ENCODE peak calls at places on chromosomes 13 and 19, in nine cellular contexts. S is dorsolateral prefrontal cortex; V is stimulated activated CD8-positive, alpha-beta memory T cell treated with anti-CD3 and anti-CD28 coated beads, Interleukin-4, amount 100 ng/mL, for 4 hours; H is anterior cingulate cortex; M is H9; D is mesenchymal stem cell; B is iPS DF 6.9; F is endodermal cell; G is tibial nerve. K is an unnamed sample.
A peak's percentile ranks its signal among the peaks of the same experiment; 100 is the strongest.

GRCh38 chr13:111490611-111491010 is 170.2 kb downstream of the TEX29 start:
- DNase-seq in S (no peak), V (no peak), H (no peak), M (no peak), D (no peak), B (no peak), F (no peak), G (no peak), K (no peak)

GRCh38 chr13:32265726-32266125 is 49.4 kb downstream of the ZAR1L start:
- DNase-seq in S (no peak), V (no peak), H (no peak), M (no peak), D (no peak), B (no peak), F (no peak), G (no peak), K (no peak)

GRCh38 chr13:48828962-48829405 is 146.7 kb upstream of the FNDC3A start:
- DNase-seq in S (no peak), V (no peak), H (no peak), M (peak; percentile 38), D (no peak), B (no peak), F (peak; percentile 49), G (no peak), K (no peak)

GRCh38 chr19:53868091-53868891 is 608 bp downstream of the MYADM start:
- DNase-seq in S (no peak), V (no peak), H (no peak), M (peak; percentile 66), D (peak; percentile 76), B (no peak), F (peak; percentile 81), G (no peak), K (peak; percentile 64)

GRCh38 chr19:15248648-15249559 is 16.7 kb upstream of the EPHX3 start:
- DNase-seq in S (no peak), V (no peak), H (peak; percentile 37), M (no peak), D (peak; percentile 88), B (no peak), F (no peak), G (peak; percentile 77), K (peak; percentile 95)

GRCh38 chr19:14840206-14840605 is 5.2 kb upstream of the OR7A5 start:
- DNase-seq in S (no peak), V (no peak), H (no peak), M (no peak), D (no peak), B (no peak), F (no peak), G (no peak), K (no peak)

GRCh38 chr13:100675660-100676129 is 1.1 kb upstream of the TMTC4 start:
- DNase-seq in S (no peak), V (no peak), H (no peak), M (no peak), D (no peak), B (no peak), F (no peak), G (no peak), K (no peak)

GRCh38 chr13:94617389-94618000 is 15.8 kb downstream of the GPR180 start:
- DNase-seq in S (no peak), V (no peak), H (no peak), M (no peak), D (peak; percentile 37), B (no peak), F (peak; percentile 49), G (peak; percentile 46), K (no peak)

GRCh38 chr19:33052352-33052972 is 12.2 kb downstream of the RHPN2 start:
- DNase-seq in S (no peak), V (no peak), H (no peak), M (no peak), D (peak; percentile 71), B (no peak), F (no peak), G (peak; percentile 31), K (no peak)

GRCh38 chr13:96904232-96904631 is 90.0 kb downstream of the OXGR1 start:
- DNase-seq in S (no peak), V (no peak), H (no peak), M (no peak), D (no peak), B (no peak), F (no peak), G (no peak), K (no peak)

GRCh38 chr19:48970923-48971395 is 5.8 kb downstream of the FTL start:
- DNase-seq in S (peak; percentile 79), V (peak; percentile 61), H (peak; percentile 72), M (peak; percentile 88), D (peak; percentile 89), B (no peak), F (peak; percentile 96), G (peak; percentile 85), K (peak; percentile 80)

GRCh38 chr19:15829277-15829770 is 13.9 kb upstream of the OR10H1 start:
- DNase-seq in S (no peak), V (no peak), H (no peak), M (no peak), D (no peak), B (no peak), F (no peak), G (no peak), K (no peak)

GRCh38 chr19:28606269-28607032 is 606.5 kb downstream of the UQCRFS1 start:
- DNase-seq in S (no peak), V (no peak), H (no peak), M (no peak), D (no peak), B (no peak), F (no peak), G (no peak), K (peak; percentile 56)

GRCh38 chr19:51689751-51690358 is 3.3 kb upstream of the SPACA6 start:
- DNase-seq in S (peak; percentile 25), V (no peak), H (no peak), M (peak; percentile 84), D (peak; percentile 64), B (peak; percentile 67), F (peak; percentile 92), G (peak; percentile 27), K (no peak)

GRCh38 chr19:17488593-17489391 is 18.5 kb downstream of the SLC27A1 start:
- DNase-seq in S (no peak), V (peak; percentile 64), H (no peak), M (peak; percentile 99), D (peak; percentile 69), B (no peak), F (peak; percentile 99), G (no peak), K (no peak)

GRCh38 chr13:90305796-90306195 is 1041.7 kb upstream of the MIR17HG start:
- DNase-seq in S (no peak), V (no peak), H (no peak), M (no peak), D (no peak), B (no peak), F (no peak), G (no peak), K (no peak)

GRCh38 chr19:50460161-50460765 is 16.0 kb upstream of the EMC10 start:
- DNase-seq in S (no peak), V (no peak), H (no peak), M (no peak), D (no peak), B (no peak), F (no peak), G (no peak), K (no peak)

GRCh38 chr13:51856027-51856736 is 5.6 kb upstream of the CCDC70 start:
- DNase-seq in S (no peak), V (no peak), H (no peak), M (no peak), D (no peak), B (no peak), F (no peak), G (no peak), K (no peak)